ENCODE peak calls at places on chromosome X, in five cellular contexts. One of them, this sample, is unnamed. For H3K79me1, the result is how much of the 10 kb centered on the place peaks cover.

GRCh38 chrX:103310592-103311400 is at the start of gene BEX2:
- DNase-seq in neuronal stem cell: peak
- DNase-seq in H9: peak
- DNase-seq in mesenchymal stem cell: peak
- DNase-seq in H1: peak
- DNase-seq in this sample: peak

GRCh38 chrX:56107320-56107719 is 124.8 kb upstream of the KLF8 start:
- DNase-seq in neuronal stem cell: no peak
- DNase-seq in H9: no peak
- DNase-seq in mesenchymal stem cell: no peak
- DNase-seq in H1: no peak
- DNase-seq in this sample: no peak

GRCh38 chrX:129772796-129773431 is 6.8 kb upstream of the SASH3 start:
- DNase-seq in neuronal stem cell: no peak
- DNase-seq in H9: no peak
- DNase-seq in mesenchymal stem cell: no peak
- DNase-seq in H1: no peak
- DNase-seq in this sample: peak

GRCh38 chrX:13307041-13307440 is 12.8 kb downstream of the ATXN3L start:
- DNase-seq in neuronal stem cell: no peak
- DNase-seq in H9: no peak
- DNase-seq in mesenchymal stem cell: no peak
- DNase-seq in H1: no peak
- DNase-seq in this sample: no peak

GRCh38 chrX:135484636-135485289 is 35.7 kb upstream of the INTS6L start:
- DNase-seq in neuronal stem cell: no peak
- DNase-seq in H9: no peak
- DNase-seq in mesenchymal stem cell: peak
- DNase-seq in H1: no peak
- DNase-seq in this sample: no peak

GRCh38 chrX:103687696-103688191 is 1.2 kb upstream of the MORF4L2 start:
- DNase-seq in neuronal stem cell: peak
- DNase-seq in H9: peak
- DNase-seq in mesenchymal stem cell: peak
- DNase-seq in H1: peak
- DNase-seq in this sample: peak

GRCh38 chrX:32877592-32877991 is 333.8 kb downstream of the DMD start:
- DNase-seq in neuronal stem cell: no peak
- DNase-seq in H9: no peak
- DNase-seq in mesenchymal stem cell: no peak
- DNase-seq in H1: no peak
- DNase-seq in this sample: no peak

GRCh38 chrX:64842492-64842891 is 133.8 kb downstream of the ZC4H2 start:
- DNase-seq in neuronal stem cell: no peak
- DNase-seq in H9: no peak
- DNase-seq in mesenchymal stem cell: no peak
- DNase-seq in H1: no peak
- DNase-seq in this sample: no peak

GRCh38 chrX:150897371-150898319 is 823 bp downstream of the CD99L2 start:
- DNase-seq in neuronal stem cell: no peak
- DNase-seq in H9: peak
- DNase-seq in mesenchymal stem cell: peak
- DNase-seq in H1: peak
- DNase-seq in this sample: no peak

GRCh38 chrX:123731258-123731986 is 1.4 kb downstream of the THOC2 start:
- DNase-seq in neuronal stem cell: no peak
- DNase-seq in H9: no peak
- DNase-seq in mesenchymal stem cell: peak
- DNase-seq in H1: no peak
- DNase-seq in this sample: no peak

GRCh38 chrX:65589304-65589703 is 54.7 kb upstream of the LAS1L start:
- DNase-seq in neuronal stem cell: no peak
- DNase-seq in H9: no peak
- DNase-seq in mesenchymal stem cell: no peak
- DNase-seq in H1: no peak
- DNase-seq in this sample: no peak

GRCh38 chrX:136162827-136163427 is 15.6 kb downstream of the FHL1 start:
- DNase-seq in neuronal stem cell: no peak
- DNase-seq in H9: peak
- DNase-seq in mesenchymal stem cell: peak
- DNase-seq in H1: peak
- DNase-seq in this sample: peak

GRCh38 chrX:9370888-9371287 is 94.0 kb upstream of the TBL1X start:
- DNase-seq in neuronal stem cell: no peak
- DNase-seq in H9: no peak
- DNase-seq in mesenchymal stem cell: no peak
- DNase-seq in H1: no peak
- DNase-seq in this sample: no peak

GRCh38 chrX:18886344-18887161 is 97.4 kb downstream of the PHKA2 start:
- DNase-seq in neuronal stem cell: peak
- DNase-seq in H9: peak
- DNase-seq in mesenchymal stem cell: peak
- DNase-seq in H1: peak
- DNase-seq in this sample: peak

GRCh38 chrX:459611-460010 is 72.9 kb upstream of the PPP2R3B start:
- DNase-seq in neuronal stem cell: no peak
- DNase-seq in H9: no peak
- DNase-seq in mesenchymal stem cell: no peak
- DNase-seq in H1: no peak
- DNase-seq in this sample: no peak

GRCh38 chrX:458631-459061 is 71.9 kb upstream of the PPP2R3B start:
- DNase-seq in neuronal stem cell: no peak
- DNase-seq in H9: no peak
- DNase-seq in mesenchymal stem cell: no peak
- DNase-seq in H1: no peak
- DNase-seq in this sample: no peak

GRCh38 chrX:462853-463252 is 76.1 kb upstream of the PPP2R3B start:
- DNase-seq in neuronal stem cell: no peak
- DNase-seq in H9: no peak
- DNase-seq in mesenchymal stem cell: no peak
- DNase-seq in H1: no peak
- DNase-seq in this sample: no peak

GRCh38 chrX:460116-460515 is 73.4 kb upstream of the PPP2R3B start:
- DNase-seq in neuronal stem cell: no peak
- DNase-seq in H9: no peak
- DNase-seq in mesenchymal stem cell: no peak
- DNase-seq in H1: no peak
- DNase-seq in this sample: no peak

DNA sequence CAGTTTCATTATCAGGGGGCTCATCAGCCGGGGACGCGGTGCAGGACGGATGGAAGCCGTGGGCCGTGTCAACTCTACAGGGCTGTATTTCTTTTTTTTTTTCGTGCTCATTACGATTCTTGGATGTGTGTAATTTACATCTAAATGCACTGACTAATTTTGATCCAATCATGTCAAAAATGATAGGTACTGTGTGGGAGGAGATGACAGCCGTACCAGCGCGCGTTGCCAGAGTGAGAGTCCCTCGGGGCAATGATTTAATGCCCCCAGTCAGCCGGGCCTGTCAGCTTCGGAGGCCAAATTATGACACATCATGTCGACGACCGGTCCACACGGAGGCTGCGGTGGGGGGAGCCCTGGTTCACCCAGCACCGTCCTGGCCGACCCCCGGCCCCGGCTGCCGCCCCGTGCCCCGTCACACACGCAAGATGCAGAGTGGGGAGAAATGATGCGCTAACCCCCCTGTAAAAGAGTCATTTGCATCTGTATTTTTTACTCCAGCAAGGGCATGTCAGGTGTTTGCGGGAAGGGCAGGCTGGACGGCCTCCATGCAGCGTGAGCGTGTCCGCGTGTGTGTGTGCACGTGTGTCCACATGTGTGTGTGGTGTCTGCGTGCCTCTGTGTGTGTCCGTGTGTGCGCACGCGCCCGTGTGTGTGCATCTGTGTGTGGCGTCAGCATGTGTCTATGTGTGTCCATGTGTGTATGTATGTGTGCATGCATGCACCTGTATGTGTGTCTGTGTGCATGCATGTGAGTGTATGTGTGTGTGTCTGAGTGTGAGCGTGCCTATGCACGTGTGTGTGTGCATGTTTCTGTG is 74.3 kb upstream of the PPP2R3B start:
- DNase-seq in neuronal stem cell: no peak
- DNase-seq in H9: no peak
- DNase-seq in mesenchymal stem cell: no peak
- DNase-seq in H1: no peak
- DNase-seq in this sample: no peak
- H3K9ac ChIP-seq in neuronal stem cell: peak
- H3K9ac ChIP-seq in H9: no peak
- H3K9ac ChIP-seq in mesenchymal stem cell: no peak
- H3K9ac ChIP-seq in H1: no peak
- H3K9ac ChIP-seq in this sample: peak

GRCh38 chrX:2474963-2475726 is 25.6 kb downstream of the DHRSX start:
- DNase-seq in neuronal stem cell: no peak
- DNase-seq in H9: no peak
- DNase-seq in mesenchymal stem cell: no peak
- DNase-seq in H1: peak
- DNase-seq in this sample: no peak
- H3K79me1 ChIP-seq in neuronal stem cell: under half
- H3K79me1 ChIP-seq in H9: under half
- H3K79me1 ChIP-seq in mesenchymal stem cell: under half
- H3K79me1 ChIP-seq in H1: under half
- H3K79me1 ChIP-seq in this sample: under half

GRCh38 chrX:31331928-31332327 is 260.1 kb upstream of the FTHL17 start:
- DNase-seq in neuronal stem cell: no peak
- DNase-seq in H9: no peak
- DNase-seq in mesenchymal stem cell: no peak
- DNase-seq in H1: no peak
- DNase-seq in this sample: no peak
- H2BK12ac ChIP-seq in neuronal stem cell: no peak
- H2BK12ac ChIP-seq in H9: no peak
- H2BK12ac ChIP-seq in mesenchymal stem cell: peak
- H2BK12ac ChIP-seq in H1: no peak
- H2BK12ac ChIP-seq in this sample: no peak

DNA sequence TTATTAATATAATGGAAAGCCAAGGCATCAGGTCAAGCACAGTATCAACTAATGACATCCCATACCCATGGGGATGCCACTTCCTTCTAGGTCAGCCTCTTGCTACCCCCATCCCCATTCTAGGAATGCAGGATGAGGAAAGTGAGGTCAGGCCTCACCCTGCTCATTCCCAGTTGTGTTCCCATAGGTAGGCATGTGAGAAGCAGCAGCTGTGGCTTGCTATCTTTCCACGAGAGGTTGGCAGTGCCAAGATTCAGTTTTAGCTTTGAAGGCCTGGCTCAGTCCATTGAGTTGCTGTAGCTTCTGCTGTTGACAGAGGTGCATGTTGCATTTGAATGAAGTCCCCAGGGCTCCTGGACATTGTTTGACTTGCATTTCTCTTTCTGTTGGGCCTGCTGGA is 15.5 kb downstream of the LONRF3 start:
- DNase-seq in neuronal stem cell: no peak
- DNase-seq in H9: no peak
- DNase-seq in mesenchymal stem cell: no peak
- DNase-seq in H1: no peak
- DNase-seq in this sample: no peak
- H3K9ac ChIP-seq in neuronal stem cell: no peak
- H3K9ac ChIP-seq in H9: no peak
- H3K9ac ChIP-seq in mesenchymal stem cell: no peak
- H3K9ac ChIP-seq in H1: no peak
- H3K9ac ChIP-seq in this sample: no peak

GRCh38 chrX:21986596-21986995 is 45.5 kb upstream of the PHEX start:
- DNase-seq in neuronal stem cell: no peak
- DNase-seq in H9: no peak
- DNase-seq in mesenchymal stem cell: no peak
- DNase-seq in H1: no peak
- DNase-seq in this sample: no peak
- H3K79me1 ChIP-seq in neuronal stem cell: under half
- H3K79me1 ChIP-seq in H9: under half
- H3K79me1 ChIP-seq in mesenchymal stem cell: under half
- H3K79me1 ChIP-seq in H1: under half
- H3K79me1 ChIP-seq in this sample: under half

DNA sequence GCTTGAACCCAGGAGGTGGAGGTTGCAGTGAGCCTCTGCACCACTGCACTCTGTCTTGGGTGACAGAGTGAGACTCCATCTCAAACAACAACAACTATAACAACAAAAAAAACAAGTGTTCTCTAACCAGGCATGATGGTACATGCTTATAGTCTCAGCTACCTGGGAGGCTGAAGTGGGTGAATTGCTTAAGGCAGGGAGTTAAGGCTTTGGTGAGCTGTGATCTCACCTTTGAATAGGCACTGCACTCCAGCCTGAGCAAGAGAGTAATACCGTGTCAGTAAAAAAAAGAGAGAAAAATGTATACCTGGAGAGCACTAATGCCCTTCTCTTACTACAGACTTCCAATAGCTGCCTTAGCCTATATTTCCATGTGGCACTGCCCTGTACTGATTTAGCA is 18.9 kb upstream of the USP9X start:
- DNase-seq in neuronal stem cell: no peak
- DNase-seq in H9: no peak
- DNase-seq in mesenchymal stem cell: no peak
- DNase-seq in H1: no peak
- DNase-seq in this sample: no peak
- H2BK12ac ChIP-seq in neuronal stem cell: no peak
- H2BK12ac ChIP-seq in H9: no peak
- H2BK12ac ChIP-seq in mesenchymal stem cell: no peak
- H2BK12ac ChIP-seq in H1: no peak
- H2BK12ac ChIP-seq in this sample: no peak

GRCh38 chrX:79147477-79147876 is 3.0 kb downstream of the GPR174 start:
- DNase-seq in neuronal stem cell: no peak
- DNase-seq in H9: no peak
- DNase-seq in mesenchymal stem cell: no peak
- DNase-seq in H1: no peak
- DNase-seq in this sample: no peak

DNA sequence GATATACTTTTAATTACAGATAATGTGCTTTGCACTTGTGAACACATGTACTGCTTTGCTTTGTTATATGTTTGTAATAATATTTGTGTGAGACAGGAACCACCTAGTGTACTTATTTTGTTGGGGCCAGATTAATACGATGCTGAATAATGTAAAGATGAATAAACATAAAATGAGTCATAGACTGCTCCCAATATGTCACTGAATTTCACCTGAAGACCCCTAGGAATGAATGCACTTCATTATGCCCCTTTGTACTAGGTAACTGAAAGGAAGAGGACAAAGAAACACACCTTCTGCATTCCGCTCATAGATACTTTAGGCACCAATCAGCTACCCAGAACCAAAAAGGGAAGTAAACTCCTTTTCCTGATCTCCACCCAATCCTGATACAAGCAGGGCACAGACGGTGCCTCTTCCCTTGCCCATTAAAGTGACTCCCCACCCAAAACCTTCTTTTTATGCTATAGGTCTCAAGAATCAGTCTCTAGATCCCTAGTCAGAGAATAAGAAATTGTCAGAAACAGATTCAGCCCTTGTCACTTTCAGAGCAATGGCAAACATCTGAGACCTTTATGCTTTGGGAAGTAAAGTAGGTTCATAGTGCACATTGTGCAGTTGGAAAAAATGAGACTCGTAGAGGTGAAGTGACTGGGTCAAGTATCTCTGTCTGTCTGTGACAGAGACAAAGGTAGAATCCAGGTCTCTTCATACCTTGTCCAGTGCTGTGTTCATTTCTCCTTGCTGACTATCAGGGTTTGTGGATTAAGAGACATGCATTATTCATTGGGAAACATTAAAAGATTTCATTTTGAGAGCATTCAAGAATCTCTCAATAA is 2.3 kb downstream of the GPR174 start:
- DNase-seq in neuronal stem cell: no peak
- DNase-seq in H9: no peak
- DNase-seq in mesenchymal stem cell: no peak
- DNase-seq in H1: no peak
- DNase-seq in this sample: no peak
- H3K9ac ChIP-seq in neuronal stem cell: no peak
- H3K9ac ChIP-seq in H9: no peak
- H3K9ac ChIP-seq in mesenchymal stem cell: no peak
- H3K9ac ChIP-seq in H1: no peak
- H3K9ac ChIP-seq in this sample: no peak